ENCODE peak calls at places on chromosome 17, in nine cellular contexts. T, F, H, E, B, W, U, A and K are unnamed samples.

GRCh38 chr17:81436294-81436849 is 41.1 kb downstream of the BAHCC1 start:
- DNase-seq in U (no peak), W (no peak), B (no peak), T (no peak), A (no peak), F (no peak), E (no peak), H (no peak), K (no peak)

GRCh38 chr17:44005865-44006580 is 1.6 kb downstream of the NAGS start:
- DNase-seq in F (peak; percentile 36), T (no peak), W (peak; percentile 16), E (no peak), A (no peak), U (no peak), B (peak; percentile 11), H (no peak), K (no peak)

GRCh38 chr17:28712037-28712704 is 483 bp upstream of the PROCA1 start:
- DNase-seq in H (no peak), B (peak; percentile 31), A (no peak), W (peak; percentile 69), U (peak; percentile 81), E (peak; percentile 62), F (peak; percentile 48), T (no peak), K (no peak)

GRCh38 chr17:47716381-47716780 is 16.7 kb upstream of the TBX21 start:
- DNase-seq in T (no peak), W (no peak), E (no peak), U (no peak), B (no peak), F (no peak), A (no peak), H (no peak), K (no peak)

GRCh38 chr17:39699818-39700147 is at the start of gene ERBB2:
- DNase-seq in F (no peak), B (peak; percentile 29), U (no peak), E (no peak), A (peak; percentile 47), H (peak; percentile 18), T (peak; percentile 17), W (no peak), K (peak; percentile 42)

GRCh38 chr17:77256710-77257109 is 115.9 kb downstream of the SEC14L1 start:
- DNase-seq in T (no peak), F (no peak), H (no peak), U (no peak), W (no peak), A (no peak), B (no peak), E (no peak), K (no peak)

GRCh38 chr17:58330997-58331814 is 2.6 kb upstream of the TSPOAP1 start:
- DNase-seq in H (no peak), F (peak; percentile 70), E (no peak), A (no peak), U (peak; percentile 85), W (peak; percentile 85), B (peak; percentile 38), T (no peak), K (no peak)

GRCh38 chr17:2545393-2545792 is 33.7 kb upstream of the METTL16 start:
- DNase-seq in T (no peak), B (peak; percentile 65), U (no peak), E (no peak), F (no peak), W (no peak), H (no peak), A (no peak), K (no peak)